ENCODE peak calls at places on chromosomes 4 and X, in four cellular contexts. One of them, this sample, is unnamed.

GRCh38 chr4:5572114-5572513 is 136.2 kb downstream of the EVC2 start:
- DNase-seq in PC-3: peak
- DNase-seq in iPS-NIHi11: no peak
- DNase-seq in GM23338: no peak
- DNase-seq in this sample: no peak

GRCh38 chr4:124943145-124943889 is 230.8 kb upstream of the ANKRD50 start:
- DNase-seq in PC-3: peak
- DNase-seq in iPS-NIHi11: no peak
- DNase-seq in GM23338: no peak
- DNase-seq in this sample: no peak

GRCh38 chr4:1374706-1375045 is 27.7 kb downstream of the UVSSA start:
- DNase-seq in PC-3: no peak
- DNase-seq in iPS-NIHi11: no peak
- DNase-seq in GM23338: no peak
- DNase-seq in this sample: no peak

GRCh38 chr4:19214591-19214990 is 1037.1 kb upstream of the SLIT2 start:
- DNase-seq in PC-3: no peak
- DNase-seq in iPS-NIHi11: no peak
- DNase-seq in GM23338: no peak
- DNase-seq in this sample: no peak

GRCh38 chr4:27714073-27714472 is 853.4 kb downstream of the STIM2 start:
- DNase-seq in PC-3: peak
- DNase-seq in iPS-NIHi11: no peak
- DNase-seq in GM23338: no peak
- DNase-seq in this sample: no peak

GRCh38 chr4:54186371-54186770 is 42.7 kb upstream of the PDGFRA start:
- DNase-seq in PC-3: no peak
- DNase-seq in iPS-NIHi11: no peak
- DNase-seq in GM23338: no peak
- DNase-seq in this sample: no peak

GRCh38 chr4:111631157-111631999 is 513.9 kb upstream of the FAM241A start:
- DNase-seq in PC-3: peak
- DNase-seq in iPS-NIHi11: no peak
- DNase-seq in GM23338: peak
- DNase-seq in this sample: no peak

GRCh38 chr4:141371206-141371605 is 150.5 kb downstream of the ZNF330 start:
- DNase-seq in PC-3: no peak
- DNase-seq in iPS-NIHi11: no peak
- DNase-seq in GM23338: no peak
- DNase-seq in this sample: no peak

GRCh38 chrX:110167952-110168451 is 149.9 kb downstream of the AMMECR1 start:
- DNase-seq in PC-3: peak
- DNase-seq in iPS-NIHi11: peak
- DNase-seq in GM23338: peak
- DNase-seq in this sample: peak

GRCh38 chrX:13220916-13221315 is 98.9 kb downstream of the ATXN3L start:
- DNase-seq in PC-3: peak
- DNase-seq in iPS-NIHi11: no peak
- DNase-seq in GM23338: no peak
- DNase-seq in this sample: no peak

GRCh38 chrX:152904151-152905080 is 6.5 kb downstream of the ZNF185 start:
- DNase-seq in PC-3: peak
- DNase-seq in iPS-NIHi11: peak
- DNase-seq in GM23338: peak
- DNase-seq in this sample: no peak

GRCh38 chr4:95238554-95238953 is 310.2 kb downstream of the UNC5C start:
- DNase-seq in PC-3: no peak
- DNase-seq in iPS-NIHi11: no peak
- DNase-seq in GM23338: no peak
- DNase-seq in this sample: no peak

GRCh38 chr4:74501579-74501978 is 56.6 kb downstream of the AREG start:
- DNase-seq in PC-3: peak
- DNase-seq in iPS-NIHi11: no peak
- DNase-seq in GM23338: no peak
- DNase-seq in this sample: no peak

GRCh38 chr4:142656178-142656577 is 189.9 kb downstream of the INPP4B start:
- DNase-seq in PC-3: no peak
- DNase-seq in iPS-NIHi11: no peak
- DNase-seq in GM23338: peak
- DNase-seq in this sample: no peak

GRCh38 chr4:105765690-105766407 is 57.3 kb downstream of the GSTCD start:
- DNase-seq in PC-3: peak
- DNase-seq in iPS-NIHi11: peak
- DNase-seq in GM23338: peak
- DNase-seq in this sample: no peak

GRCh38 chr4:112099701-112100289 is 45.5 kb upstream of the FAM241A start:
- DNase-seq in PC-3: peak
- DNase-seq in iPS-NIHi11: peak
- DNase-seq in GM23338: peak
- DNase-seq in this sample: no peak

GRCh38 chr4:142567620-142568451 is 278.3 kb downstream of the INPP4B start:
- DNase-seq in PC-3: peak
- DNase-seq in iPS-NIHi11: no peak
- DNase-seq in GM23338: peak
- DNase-seq in this sample: no peak

GRCh38 chr4:64271601-64272081 is 137.6 kb downstream of the TECRL start:
- DNase-seq in PC-3: peak
- DNase-seq in iPS-NIHi11: no peak
- DNase-seq in GM23338: peak
- DNase-seq in this sample: no peak

GRCh38 chr4:101039367-101039766 is 308.0 kb downstream of the PPP3CA start:
- DNase-seq in PC-3: no peak
- DNase-seq in iPS-NIHi11: no peak
- DNase-seq in GM23338: no peak
- DNase-seq in this sample: no peak

GRCh38 chrX:27583976-27584375 is 6.2 kb upstream of the DCAF8L2 start:
- DNase-seq in PC-3: peak
- DNase-seq in iPS-NIHi11: no peak
- DNase-seq in GM23338: no peak
- DNase-seq in this sample: no peak

GRCh38 chrX:16394290-16394689 is 227.0 kb downstream of the MAGEB17 start:
- DNase-seq in PC-3: no peak
- DNase-seq in iPS-NIHi11: no peak
- DNase-seq in GM23338: no peak
- DNase-seq in this sample: no peak

GRCh38 chr4:146058531-146058930 is 117.0 kb upstream of the LSM6 start:
- DNase-seq in PC-3: no peak
- DNase-seq in iPS-NIHi11: no peak
- DNase-seq in GM23338: no peak
- DNase-seq in this sample: no peak

GRCh38 chr4:165382640-165383039 is 3.8 kb downstream of the CPE start:
- DNase-seq in PC-3: no peak
- DNase-seq in iPS-NIHi11: no peak
- DNase-seq in GM23338: no peak
- DNase-seq in this sample: no peak

GRCh38 chrX:149129767-149130166 is 375.3 kb downstream of the IDS start:
- DNase-seq in PC-3: no peak
- DNase-seq in iPS-NIHi11: no peak
- DNase-seq in GM23338: no peak
- DNase-seq in this sample: no peak

GRCh38 chrX:151393514-151393913 is 3.5 kb upstream of the VMA21 start:
- DNase-seq in PC-3: no peak
- DNase-seq in iPS-NIHi11: peak
- DNase-seq in GM23338: peak
- DNase-seq in this sample: peak

GRCh38 chr4:10346023-10346422 is 111.2 kb downstream of the ZNF518B start:
- DNase-seq in PC-3: peak
- DNase-seq in iPS-NIHi11: peak
- DNase-seq in GM23338: no peak
- DNase-seq in this sample: no peak

GRCh38 chr4:112510191-112510467 is 5.9 kb downstream of the NEUROG2 start:
- DNase-seq in PC-3: no peak
- DNase-seq in iPS-NIHi11: no peak
- DNase-seq in GM23338: no peak
- DNase-seq in this sample: no peak

GRCh38 chr4:73776363-73776762 is 36.0 kb downstream of the CXCL8 start:
- DNase-seq in PC-3: peak
- DNase-seq in iPS-NIHi11: no peak
- DNase-seq in GM23338: no peak
- DNase-seq in this sample: no peak

GRCh38 chr4:137534516-137534915 is 2.2 kb upstream of the PCDH18 start:
- DNase-seq in PC-3: no peak
- DNase-seq in iPS-NIHi11: no peak
- DNase-seq in GM23338: no peak
- DNase-seq in this sample: no peak

GRCh38 chr4:72887152-72887551 is 182.4 kb downstream of the COX18 start:
- DNase-seq in PC-3: no peak
- DNase-seq in iPS-NIHi11: no peak
- DNase-seq in GM23338: peak
- DNase-seq in this sample: no peak

GRCh38 chr4:177450421-177451107 is 8.3 kb upstream of the AGA start:
- DNase-seq in PC-3: no peak
- DNase-seq in iPS-NIHi11: no peak
- DNase-seq in GM23338: no peak
- DNase-seq in this sample: no peak

GRCh38 chr4:105710678-105711077 is 2.1 kb downstream of the GSTCD start:
- DNase-seq in PC-3: peak
- DNase-seq in iPS-NIHi11: no peak
- DNase-seq in GM23338: no peak
- DNase-seq in this sample: no peak

GRCh38 chr4:13920901-13921300 is 293.4 kb upstream of the BOD1L1 start:
- DNase-seq in PC-3: peak
- DNase-seq in iPS-NIHi11: peak
- DNase-seq in GM23338: peak
- DNase-seq in this sample: no peak

GRCh38 chr4:120753854-120754253 is 168.7 kb downstream of the PRDM5 start:
- DNase-seq in PC-3: no peak
- DNase-seq in iPS-NIHi11: no peak
- DNase-seq in GM23338: no peak
- DNase-seq in this sample: no peak

GRCh38 chr4:118743867-118744266 is 58.7 kb downstream of the METTL14 start:
- DNase-seq in PC-3: no peak
- DNase-seq in iPS-NIHi11: no peak
- DNase-seq in GM23338: no peak
- DNase-seq in this sample: no peak

GRCh38 chrX:73563740-73564073 is 710 bp downstream of the CHIC1 start:
- DNase-seq in PC-3: no peak
- DNase-seq in iPS-NIHi11: no peak
- DNase-seq in GM23338: no peak
- DNase-seq in this sample: no peak